ENCODE peak calls at places on chromosomes 16 and 17, in four cellular contexts. One of them, this sample, is unnamed.

GRCh38 chr17:80229011-80229410 is 8.8 kb downstream of the SLC26A11 start:
- DNase-seq in astrocyte of the spinal cord: no peak
- DNase-seq in stimulated activated CD4-positive, alpha-beta T cell treated with anti-CD3 and anti-CD28 coated beads, Interleukin-2, amount 100 ng/mL, for 48 hours: no peak
- DNase-seq in ACHN: no peak
- DNase-seq in this sample: no peak

GRCh38 chr17:49438439-49438861 is 23.8 kb upstream of the PHB1 start:
- DNase-seq in astrocyte of the spinal cord: no peak
- DNase-seq in stimulated activated CD4-positive, alpha-beta T cell treated with anti-CD3 and anti-CD28 coated beads, Interleukin-2, amount 100 ng/mL, for 48 hours: no peak
- DNase-seq in ACHN: no peak
- DNase-seq in this sample: no peak

GRCh38 chr17:82418001-82418986 is at the start of the genes HEXD and OGFOD3:
- DNase-seq in astrocyte of the spinal cord: peak
- DNase-seq in stimulated activated CD4-positive, alpha-beta T cell treated with anti-CD3 and anti-CD28 coated beads, Interleukin-2, amount 100 ng/mL, for 48 hours: peak
- DNase-seq in ACHN: peak
- DNase-seq in this sample: peak

GRCh38 chr17:49848739-49849138 is 870 bp upstream of the TAC4 start:
- DNase-seq in astrocyte of the spinal cord: no peak
- DNase-seq in stimulated activated CD4-positive, alpha-beta T cell treated with anti-CD3 and anti-CD28 coated beads, Interleukin-2, amount 100 ng/mL, for 48 hours: no peak
- DNase-seq in ACHN: no peak
- DNase-seq in this sample: no peak

GRCh38 chr17:20927586-20927985 is 115.2 kb downstream of the USP22 start:
- DNase-seq in astrocyte of the spinal cord: no peak
- DNase-seq in stimulated activated CD4-positive, alpha-beta T cell treated with anti-CD3 and anti-CD28 coated beads, Interleukin-2, amount 100 ng/mL, for 48 hours: no peak
- DNase-seq in ACHN: no peak
- DNase-seq in this sample: no peak

GRCh38 chr17:80279895-80280294 is 19.2 kb downstream of the RNF213 start:
- DNase-seq in astrocyte of the spinal cord: peak
- DNase-seq in stimulated activated CD4-positive, alpha-beta T cell treated with anti-CD3 and anti-CD28 coated beads, Interleukin-2, amount 100 ng/mL, for 48 hours: no peak
- DNase-seq in ACHN: no peak
- DNase-seq in this sample: peak

GRCh38 chr16:68115851-68116250 is 30.7 kb downstream of the NFATC3 start:
- DNase-seq in astrocyte of the spinal cord: no peak
- DNase-seq in stimulated activated CD4-positive, alpha-beta T cell treated with anti-CD3 and anti-CD28 coated beads, Interleukin-2, amount 100 ng/mL, for 48 hours: no peak
- DNase-seq in ACHN: no peak
- DNase-seq in this sample: no peak

GRCh38 chr17:49691086-49691676 is 13.3 kb upstream of the SPOP start:
- DNase-seq in astrocyte of the spinal cord: peak
- DNase-seq in stimulated activated CD4-positive, alpha-beta T cell treated with anti-CD3 and anti-CD28 coated beads, Interleukin-2, amount 100 ng/mL, for 48 hours: no peak
- DNase-seq in ACHN: no peak
- DNase-seq in this sample: no peak

GRCh38 chr16:50585331-50585776 is 37.2 kb downstream of the NKD1 start:
- DNase-seq in astrocyte of the spinal cord: no peak
- DNase-seq in stimulated activated CD4-positive, alpha-beta T cell treated with anti-CD3 and anti-CD28 coated beads, Interleukin-2, amount 100 ng/mL, for 48 hours: no peak
- DNase-seq in ACHN: no peak
- DNase-seq in this sample: no peak

GRCh38 chr17:75228305-75228704 is 22.8 kb downstream of the NUP85 start:
- DNase-seq in astrocyte of the spinal cord: no peak
- DNase-seq in stimulated activated CD4-positive, alpha-beta T cell treated with anti-CD3 and anti-CD28 coated beads, Interleukin-2, amount 100 ng/mL, for 48 hours: no peak
- DNase-seq in ACHN: no peak
- DNase-seq in this sample: no peak

GRCh38 chr16:11418506-11418905 is 73.2 kb downstream of the RMI2 start:
- DNase-seq in astrocyte of the spinal cord: no peak
- DNase-seq in stimulated activated CD4-positive, alpha-beta T cell treated with anti-CD3 and anti-CD28 coated beads, Interleukin-2, amount 100 ng/mL, for 48 hours: no peak
- DNase-seq in ACHN: no peak
- DNase-seq in this sample: no peak

GRCh38 chr17:47633996-47634395 is 15.7 kb upstream of the KPNB1 start:
- DNase-seq in astrocyte of the spinal cord: no peak
- DNase-seq in stimulated activated CD4-positive, alpha-beta T cell treated with anti-CD3 and anti-CD28 coated beads, Interleukin-2, amount 100 ng/mL, for 48 hours: no peak
- DNase-seq in ACHN: no peak
- DNase-seq in this sample: no peak

GRCh38 chr16:31077024-31077423 is 2.8 kb downstream of the ZNF646 start:
- DNase-seq in astrocyte of the spinal cord: no peak
- DNase-seq in stimulated activated CD4-positive, alpha-beta T cell treated with anti-CD3 and anti-CD28 coated beads, Interleukin-2, amount 100 ng/mL, for 48 hours: no peak
- DNase-seq in ACHN: no peak
- DNase-seq in this sample: no peak

GRCh38 chr16:30875881-30876791 is 17.7 kb downstream of the BCL7C start:
- DNase-seq in astrocyte of the spinal cord: no peak
- DNase-seq in stimulated activated CD4-positive, alpha-beta T cell treated with anti-CD3 and anti-CD28 coated beads, Interleukin-2, amount 100 ng/mL, for 48 hours: no peak
- DNase-seq in ACHN: peak
- DNase-seq in this sample: peak

This sample was measured in LHCN-M2.